ENCODE peak calls at places on chromosomes 12 and 14, in ten cellular contexts. One of them, this sample, is unnamed.

GRCh38 chr14:104001003-104001402 is 58.7 kb upstream of the RD3L start:
- DNase-seq in fibroblast of the aortic adventitia: no peak
- DNase-seq in H4: no peak
- DNase-seq in ecto neural progenitor cell: no peak
- DNase-seq in tibial artery: no peak
- DNase-seq in NCI-H460: no peak
- DNase-seq in A549: no peak
- DNase-seq in brain microvascular endothelial cell: no peak
- DNase-seq in adrenal gland: no peak
- DNase-seq in hepatocyte: no peak
- DNase-seq in this sample: no peak

GRCh38 chr14:103855734-103856095 is 8.3 kb upstream of the PPP1R13B start:
- DNase-seq in fibroblast of the aortic adventitia: no peak
- DNase-seq in H4: no peak
- DNase-seq in ecto neural progenitor cell: no peak
- DNase-seq in tibial artery: no peak
- DNase-seq in NCI-H460: no peak
- DNase-seq in A549: no peak
- DNase-seq in brain microvascular endothelial cell: no peak
- DNase-seq in adrenal gland: no peak
- DNase-seq in hepatocyte: no peak
- DNase-seq in this sample: no peak

GRCh38 chr14:101953151-101953550 is 11.2 kb upstream of the DYNC1H1 start:
- DNase-seq in fibroblast of the aortic adventitia: no peak
- DNase-seq in H4: no peak
- DNase-seq in ecto neural progenitor cell: no peak
- DNase-seq in tibial artery: no peak
- DNase-seq in NCI-H460: no peak
- DNase-seq in A549: no peak
- DNase-seq in brain microvascular endothelial cell: no peak
- DNase-seq in adrenal gland: peak; percentile 49
- DNase-seq in hepatocyte: no peak
- DNase-seq in this sample: no peak

GRCh38 chr12:45458238-45458637 is 242.3 kb downstream of the ANO6 start:
- DNase-seq in fibroblast of the aortic adventitia: peak; percentile 70
- DNase-seq in H4: no peak
- DNase-seq in ecto neural progenitor cell: no peak
- DNase-seq in tibial artery: no peak
- DNase-seq in NCI-H460: no peak
- DNase-seq in A549: no peak
- DNase-seq in brain microvascular endothelial cell: no peak
- DNase-seq in adrenal gland: no peak
- DNase-seq in hepatocyte: no peak
- DNase-seq in this sample: no peak

GRCh38 chr12:113914176-113914575 is 51.9 kb downstream of the RBM19 start:
- DNase-seq in fibroblast of the aortic adventitia: no peak
- DNase-seq in H4: no peak
- DNase-seq in ecto neural progenitor cell: no peak
- DNase-seq in tibial artery: no peak
- DNase-seq in NCI-H460: no peak
- DNase-seq in A549: no peak
- DNase-seq in brain microvascular endothelial cell: no peak
- DNase-seq in adrenal gland: no peak
- DNase-seq in hepatocyte: no peak
- DNase-seq in this sample: no peak

GRCh38 chr14:21056520-21057163 is 980 bp upstream of the RNASE8 start:
- DNase-seq in fibroblast of the aortic adventitia: no peak
- DNase-seq in H4: no peak
- DNase-seq in ecto neural progenitor cell: no peak
- DNase-seq in tibial artery: no peak
- DNase-seq in NCI-H460: no peak
- DNase-seq in A549: no peak
- DNase-seq in brain microvascular endothelial cell: no peak
- DNase-seq in adrenal gland: no peak
- DNase-seq in hepatocyte: no peak
- DNase-seq in this sample: no peak

GRCh38 chr14:99664636-99665273 is 19.3 kb upstream of the CYP46A1 start:
- DNase-seq in fibroblast of the aortic adventitia: no peak
- DNase-seq in H4: no peak
- DNase-seq in ecto neural progenitor cell: no peak
- DNase-seq in tibial artery: no peak
- DNase-seq in NCI-H460: no peak
- DNase-seq in A549: no peak
- DNase-seq in brain microvascular endothelial cell: no peak
- DNase-seq in adrenal gland: no peak
- DNase-seq in hepatocyte: no peak
- DNase-seq in this sample: no peak

GRCh38 chr14:92539875-92540274 is 26.3 kb downstream of the RIN3 start:
- DNase-seq in fibroblast of the aortic adventitia: no peak
- DNase-seq in H4: no peak
- DNase-seq in ecto neural progenitor cell: no peak
- DNase-seq in tibial artery: peak; percentile 68
- DNase-seq in NCI-H460: no peak
- DNase-seq in A549: no peak
- DNase-seq in brain microvascular endothelial cell: peak; percentile 14
- DNase-seq in adrenal gland: no peak
- DNase-seq in hepatocyte: no peak
- DNase-seq in this sample: no peak

GRCh38 chr12:122896662-122897061 is 738 bp upstream of the VPS37B start:
- DNase-seq in fibroblast of the aortic adventitia: no peak
- DNase-seq in H4: no peak
- DNase-seq in ecto neural progenitor cell: no peak
- DNase-seq in tibial artery: no peak
- DNase-seq in NCI-H460: no peak
- DNase-seq in A549: no peak
- DNase-seq in brain microvascular endothelial cell: no peak
- DNase-seq in adrenal gland: no peak
- DNase-seq in hepatocyte: no peak
- DNase-seq in this sample: no peak

GRCh38 chr12:121467638-121468403 is 67.9 kb downstream of the RNF34 start:
- DNase-seq in fibroblast of the aortic adventitia: no peak
- DNase-seq in H4: no peak
- DNase-seq in ecto neural progenitor cell: peak; percentile 89
- DNase-seq in tibial artery: peak; percentile 71
- DNase-seq in NCI-H460: no peak
- DNase-seq in A549: peak; percentile 25
- DNase-seq in brain microvascular endothelial cell: peak; percentile 6
- DNase-seq in adrenal gland: peak; percentile 59
- DNase-seq in hepatocyte: peak; percentile 39
- DNase-seq in this sample: no peak

GRCh38 chr14:58882577-58883018 is 244.8 kb downstream of the DACT1 start:
- DNase-seq in fibroblast of the aortic adventitia: peak; percentile 86
- DNase-seq in H4: peak; percentile 55
- DNase-seq in ecto neural progenitor cell: no peak
- DNase-seq in tibial artery: no peak
- DNase-seq in NCI-H460: no peak
- DNase-seq in A549: no peak
- DNase-seq in brain microvascular endothelial cell: peak; percentile 18
- DNase-seq in adrenal gland: no peak
- DNase-seq in hepatocyte: peak; percentile 17
- DNase-seq in this sample: no peak

GRCh38 chr14:61277232-61277631 is 3.9 kb downstream of the TMEM30B start:
- DNase-seq in fibroblast of the aortic adventitia: no peak
- DNase-seq in H4: no peak
- DNase-seq in ecto neural progenitor cell: no peak
- DNase-seq in tibial artery: no peak
- DNase-seq in NCI-H460: no peak
- DNase-seq in A549: no peak
- DNase-seq in brain microvascular endothelial cell: no peak
- DNase-seq in adrenal gland: no peak
- DNase-seq in hepatocyte: no peak
- DNase-seq in this sample: no peak

GRCh38 chr12:92089559-92089958 is 56.1 kb downstream of the BTG1 start:
- DNase-seq in fibroblast of the aortic adventitia: no peak
- DNase-seq in H4: no peak
- DNase-seq in ecto neural progenitor cell: no peak
- DNase-seq in tibial artery: no peak
- DNase-seq in NCI-H460: no peak
- DNase-seq in A549: no peak
- DNase-seq in brain microvascular endothelial cell: no peak
- DNase-seq in adrenal gland: no peak
- DNase-seq in hepatocyte: no peak
- DNase-seq in this sample: no peak

GRCh38 chr14:103535081-103535890 is 6.3 kb downstream of the TRMT61A start:
- DNase-seq in fibroblast of the aortic adventitia: no peak
- DNase-seq in H4: no peak
- DNase-seq in ecto neural progenitor cell: no peak
- DNase-seq in tibial artery: no peak
- DNase-seq in NCI-H460: no peak
- DNase-seq in A549: no peak
- DNase-seq in brain microvascular endothelial cell: no peak
- DNase-seq in adrenal gland: no peak
- DNase-seq in hepatocyte: no peak
- DNase-seq in this sample: no peak